ENCODE peak calls at places on chromosomes 13 and 19, in ten cellular contexts. H is right lobe of liver, L is body of pancreas, I is PC-9, T is fibroblast of pulmonary artery, G is endodermal cell, U is nephron progenitor cell, D is dorsolateral prefrontal cortex, J is BE2C, E is hepatocyte. R is an unnamed sample.

GRCh38 chr19:13689050-13689449 is 75.3 kb upstream of the MRI1 start:
- DNase-seq in H (no peak), L (no peak), I (no peak), T (peak), G (peak), U (no peak), D (no peak), J (peak), E (no peak), R (no peak)

GRCh38 chr13:31441804-31442487 is 242.2 kb downstream of the B3GLCT start:
- DNase-seq in H (no peak), L (peak), I (no peak), T (no peak), G (no peak), U (no peak), D (no peak), J (peak), E (no peak), R (no peak)

GRCh38 chr19:32200312-32201038 is 144.9 kb upstream of the ZNF507 start:
- DNase-seq in H (no peak), L (no peak), I (no peak), T (no peak), G (no peak), U (no peak), D (peak), J (no peak), E (no peak), R (no peak)

GRCh38 chr13:41546372-41547252 is 89.3 kb downstream of the RGCC start:
- DNase-seq in H (no peak), L (no peak), I (no peak), T (peak), G (no peak), U (no peak), D (no peak), J (no peak), E (no peak), R (no peak)

GRCh38 chr19:1101337-1101698 is 2.5 kb upstream of the GPX4 start:
- DNase-seq in H (no peak), L (no peak), I (no peak), T (no peak), G (no peak), U (no peak), D (no peak), J (no peak), E (no peak), R (no peak)

GRCh38 chr13:73717632-73718031 is 416.6 kb downstream of the KLF12 start:
- DNase-seq in H (no peak), L (peak), I (no peak), T (peak), G (no peak), U (no peak), D (no peak), J (no peak), E (peak), R (no peak)

GRCh38 chr19:45016388-45017314 is 15.4 kb downstream of the RELB start:
- DNase-seq in H (peak), L (peak), I (peak), T (peak), G (peak), U (peak), D (peak), J (peak), E (peak), R (peak)

GRCh38 chr19:335072-335471 is 9.5 kb downstream of the MIER2 start:
- DNase-seq in H (peak), L (no peak), I (no peak), T (no peak), G (no peak), U (no peak), D (no peak), J (no peak), E (no peak), R (no peak)

GRCh38 chr13:108681986-108682562 is 52.7 kb downstream of the MYO16 start:
- DNase-seq in H (no peak), L (no peak), I (no peak), T (no peak), G (no peak), U (no peak), D (no peak), J (no peak), E (no peak), R (no peak)

GRCh38 chr13:54198911-54199310 is 1170.3 kb downstream of the OLFM4 start:
- DNase-seq in H (no peak), L (no peak), I (no peak), T (no peak), G (no peak), U (no peak), D (no peak), J (no peak), E (no peak), R (no peak)

DNA sequence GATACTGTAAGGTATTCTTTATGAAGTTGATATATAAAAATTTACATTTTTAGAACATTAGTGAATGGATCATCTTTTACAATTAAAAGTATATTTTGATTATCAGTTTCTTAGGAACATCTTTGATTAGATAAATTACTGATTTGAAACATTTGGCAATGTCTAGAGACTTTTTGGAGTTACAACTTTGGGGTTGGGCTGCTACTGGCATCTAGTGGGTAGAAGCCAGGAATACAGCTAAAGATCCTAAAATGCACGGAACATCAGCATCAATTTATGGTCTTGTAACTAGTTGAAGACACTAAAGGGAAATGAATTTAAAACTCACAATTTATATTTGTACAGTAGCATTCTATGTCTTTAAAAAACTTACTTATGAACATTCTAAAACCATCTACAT is 19.9 kb downstream of the POMP start:
- DNase-seq in H (no peak), L (no peak), I (no peak), T (peak), G (no peak), U (no peak), D (no peak), J (no peak), E (no peak), R (no peak)
- TF ChIP-seq CTCF in H (no peak), L (no peak), I (no peak), T (peak), G (peak), U (no peak), D (peak), J (peak), E (peak), R (no peak)

GRCh38 chr13:113034451-113035208 is 65.6 kb downstream of the MCF2L start:
- DNase-seq in H (peak), L (peak), I (peak), T (peak), G (peak), U (peak), D (no peak), J (peak), E (peak), R (no peak)
- TF ChIP-seq CTCF in H (peak), L (peak), I (peak), T (peak), G (peak), U (peak), D (peak), J (peak), E (peak), R (peak)

DNA sequence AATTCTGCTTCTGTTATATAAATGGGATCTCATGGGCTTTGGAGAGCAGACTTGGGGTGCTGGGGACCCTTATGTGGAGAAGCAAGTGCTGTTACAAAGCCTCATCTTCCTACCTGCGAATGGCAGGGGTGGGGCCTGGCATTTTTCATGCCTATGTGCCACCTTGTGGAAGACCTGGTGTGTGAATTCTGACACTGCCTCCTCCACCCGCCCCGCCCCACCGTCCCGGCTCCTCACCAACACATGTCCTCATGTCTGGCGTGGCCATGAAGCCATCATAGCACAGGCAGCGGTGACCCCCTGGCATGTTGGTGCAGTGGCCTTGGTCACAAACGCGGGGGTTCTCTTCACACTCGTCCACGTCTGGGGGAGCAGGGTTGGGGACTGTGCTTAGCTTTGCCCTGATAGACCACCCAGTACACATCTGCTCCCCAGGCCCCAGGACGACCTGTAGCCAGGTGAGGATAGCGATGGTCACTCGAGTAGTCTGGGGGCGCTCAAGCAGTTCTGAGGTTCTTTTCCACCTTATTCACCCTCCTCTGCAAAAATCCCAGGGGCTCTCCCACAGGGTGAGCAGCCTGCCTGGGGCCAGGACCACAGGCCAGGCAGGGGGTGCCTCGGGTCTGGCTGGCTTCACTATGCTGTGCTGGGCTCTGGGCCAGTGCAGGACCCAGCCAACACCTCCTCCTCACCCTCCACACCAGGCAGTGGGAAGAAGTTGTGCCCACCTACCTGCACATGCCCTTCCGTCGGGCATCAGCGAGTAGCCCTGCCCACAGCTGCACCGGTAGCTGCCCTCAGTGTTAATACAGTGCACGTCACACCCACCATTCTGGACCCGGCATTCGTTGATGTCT is 32.7 kb downstream of the FBN3 start:
- DNase-seq in H (peak), L (no peak), I (no peak), T (no peak), G (no peak), U (no peak), D (no peak), J (no peak), E (no peak), R (no peak)
- TF ChIP-seq CTCF in H (peak), L (no peak), I (peak), T (no peak), G (no peak), U (no peak), D (no peak), J (no peak), E (no peak), R (no peak)

GRCh38 chr19:6925801-6926751 is 38.7 kb downstream of the ADGRE1 start:
- DNase-seq in H (no peak), L (no peak), I (no peak), T (no peak), G (peak), U (no peak), D (no peak), J (no peak), E (no peak), R (no peak)
- TF ChIP-seq CTCF in H (no peak), L (no peak), I (peak), T (no peak), G (no peak), U (no peak), D (no peak), J (no peak), E (no peak), R (no peak)

DNA sequence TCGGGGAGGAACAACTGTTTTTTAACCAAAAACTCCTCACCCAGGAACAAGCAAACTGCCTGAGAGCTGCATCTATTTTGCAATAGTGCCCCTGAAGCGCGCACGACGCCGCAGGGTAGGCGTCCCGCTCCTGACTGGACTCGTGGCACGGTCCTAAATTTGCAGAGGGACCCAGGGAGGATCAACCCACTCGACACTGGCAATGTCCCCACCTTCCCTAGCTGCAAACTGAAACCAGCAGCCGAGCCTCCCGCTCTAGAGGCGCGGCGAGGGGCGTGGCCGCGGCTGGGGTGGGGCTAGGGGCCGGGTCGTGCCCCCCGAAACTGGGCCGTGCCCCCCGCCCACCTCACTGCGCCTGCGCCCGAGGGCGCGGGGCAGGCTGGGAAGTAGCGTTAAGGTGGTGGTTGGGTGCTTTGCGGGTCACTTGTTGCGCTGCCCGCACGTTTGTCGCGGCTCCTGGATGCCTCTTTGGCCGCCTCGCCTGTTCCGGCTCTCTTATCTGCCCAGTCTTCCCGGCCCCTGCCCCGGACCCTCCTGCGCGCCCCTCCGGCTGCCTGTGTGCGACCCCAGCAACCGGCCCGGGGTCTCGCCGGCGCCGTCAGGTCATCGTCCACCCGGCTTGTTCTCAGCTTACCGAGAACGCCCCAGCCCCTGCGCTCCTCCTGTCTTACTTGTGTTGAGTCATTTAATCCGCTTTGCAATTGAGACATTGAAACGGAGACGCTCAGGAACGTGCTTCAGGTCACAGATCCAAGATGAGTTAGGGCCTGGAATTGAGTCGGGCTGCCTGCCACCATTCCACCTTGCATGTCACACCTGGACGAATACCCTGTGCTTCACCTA is 37.9 kb upstream of the LSM14A start:
- DNase-seq in H (peak), L (peak), I (peak), T (peak), G (peak), U (peak), D (peak), J (peak), E (peak), R (peak)
- TF ChIP-seq CTCF in H (no peak), L (no peak), I (no peak), T (no peak), G (no peak), U (no peak), D (peak), J (no peak), E (no peak), R (no peak)

GRCh38 chr13:34776984-34777913 is 164.8 kb upstream of the NBEA start:
- DNase-seq in H (no peak), L (no peak), I (no peak), T (no peak), G (peak), U (no peak), D (no peak), J (no peak), E (no peak), R (no peak)

GRCh38 chr13:34777914-34778303 is 164.2 kb upstream of the NBEA start:
- DNase-seq in H (no peak), L (no peak), I (no peak), T (no peak), G (no peak), U (no peak), D (no peak), J (no peak), E (no peak), R (no peak)

GRCh38 chr13:34776390-34776981 is 165.6 kb upstream of the NBEA start:
- DNase-seq in H (no peak), L (no peak), I (no peak), T (no peak), G (no peak), U (no peak), D (no peak), J (no peak), E (no peak), R (no peak)

DNA sequence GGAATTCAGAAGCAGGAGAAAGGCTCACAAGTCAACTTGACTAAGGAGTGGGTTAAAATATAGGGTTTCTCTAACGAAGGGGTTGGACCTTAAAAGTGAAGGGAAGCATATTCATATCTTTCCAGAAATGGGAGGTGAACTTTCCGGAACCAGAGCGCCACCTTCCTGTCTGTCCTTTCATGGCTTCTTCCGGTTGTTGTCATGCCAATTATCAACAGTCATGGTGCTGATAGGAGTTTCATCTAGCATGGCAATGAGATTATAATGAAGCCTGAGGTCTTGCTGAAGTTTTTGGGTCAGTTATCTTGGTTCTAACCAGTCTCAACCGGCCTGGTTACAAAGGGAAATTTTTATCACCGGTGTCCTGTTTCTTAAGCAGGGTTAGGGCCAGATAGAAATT is 162.9 kb upstream of the NBEA start:
- DNase-seq in H (no peak), L (no peak), I (no peak), T (peak), G (no peak), U (no peak), D (no peak), J (no peak), E (no peak), R (no peak)
- TF ChIP-seq CTCF in H (no peak), L (no peak), I (no peak), T (peak), G (peak), U (no peak), D (no peak), J (peak), E (no peak), R (peak)

GRCh38 chr19:48169974-48170803 is at the start of the genes LIG1 and ZSWIM9:
- DNase-seq in H (peak), L (peak), I (peak), T (peak), G (peak), U (peak), D (peak), J (peak), E (peak), R (peak)
- TF ChIP-seq CTCF in H (peak), L (peak), I (peak), T (no peak), G (no peak), U (no peak), D (peak), J (no peak), E (no peak), R (no peak)

DNA sequence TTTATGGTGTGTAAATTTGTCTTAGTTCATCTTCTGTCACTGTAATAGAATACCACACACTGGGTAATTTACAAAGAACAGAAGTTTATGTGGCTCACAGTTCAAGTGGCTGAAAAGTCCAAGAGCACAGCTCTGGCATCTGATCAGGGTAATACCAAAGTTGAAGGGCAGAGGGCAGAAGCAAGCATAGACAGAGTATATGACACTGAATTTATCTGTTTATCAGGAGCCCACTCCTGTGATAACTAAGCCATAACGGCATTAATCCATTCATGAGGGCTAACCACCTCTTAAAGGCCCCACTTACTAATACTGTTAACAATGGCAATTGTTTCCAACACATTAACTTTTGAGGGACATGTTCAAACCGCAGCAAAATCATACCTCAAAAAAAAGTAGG is 4.0 kb upstream of the RFXAP start:
- DNase-seq in H (no peak), L (no peak), I (no peak), T (no peak), G (no peak), U (no peak), D (no peak), J (peak), E (no peak), R (no peak)
- TF ChIP-seq CTCF in H (peak), L (no peak), I (peak), T (peak), G (peak), U (peak), D (peak), J (peak), E (peak), R (peak)

R was measured in D721Med.